ENCODE peak calls at places on chromosomes 3 and 15, in four cellular contexts. Z, Q, X and T are unnamed samples.

GRCh38 chr3:43105224-43105596 is 669 bp downstream of the POMGNT2 start:
- DNase-seq in Q (no peak), Z (no peak), X (no peak), T (no peak)

GRCh38 chr15:70853270-70853854 is 595 bp downstream of the LARP6 start:
- DNase-seq in Z (peak; percentile 39), X (peak; percentile 76), Q (no peak), T (peak; percentile 75)

GRCh38 chr15:62506217-62506805 is 341.2 kb upstream of the C2CD4B start:
- DNase-seq in Z (no peak), Q (no peak), X (no peak), T (peak; percentile 37)

GRCh38 chr15:66830358-66830757 is 128.3 kb downstream of the SMAD6 start:
- DNase-seq in Z (no peak), X (peak; percentile 27), Q (no peak), T (peak; percentile 58)

GRCh38 chr15:71278989-71279756 is 163.9 kb downstream of the THSD4 start:
- DNase-seq in X (peak; percentile 81), Z (no peak), Q (no peak), T (peak; percentile 92)

GRCh38 chr3:195080571-195081141 is 190.3 kb downstream of the XXYLT1 start:
- DNase-seq in Q (no peak), Z (no peak), X (no peak), T (no peak)

GRCh38 chr3:105729662-105730061 is 139.2 kb downstream of the CBLB start:
- DNase-seq in Q (no peak), X (no peak), Z (no peak), T (peak; percentile 36)

GRCh38 chr3:59247402-59247841 is 197.6 kb upstream of the CFAP20DC start:
- DNase-seq in X (no peak), Q (no peak), Z (no peak), T (no peak)

GRCh38 chr3:152197451-152197850 is 71.3 kb upstream of the MBNL1 start:
- DNase-seq in Z (no peak), X (no peak), Q (no peak), T (no peak)

GRCh38 chr15:70083423-70083822 is 14.3 kb downstream of the TLE3 start:
- DNase-seq in Z (no peak), Q (peak; percentile 53), X (no peak), T (no peak)

GRCh38 chr3:124441766-124442165 is 288.5 kb upstream of the UMPS start:
- DNase-seq in Q (no peak), Z (no peak), X (no peak), T (no peak)

GRCh38 chr3:71195492-71195891 is 388.0 kb downstream of the FOXP1 start:
- DNase-seq in Q (no peak), Z (no peak), X (no peak), T (peak; percentile 86)

GRCh38 chr3:108090701-108091497 is at the start of gene CD47:
- DNase-seq in X (peak; percentile 96), Q (peak; percentile 95), Z (peak; percentile 92), T (peak; percentile 86)

GRCh38 chr3:192884831-192885356 is 32.8 kb downstream of the MB21D2 start:
- DNase-seq in Z (no peak), X (no peak), Q (no peak), T (peak; percentile 67)

GRCh38 chr3:37645801-37646380 is 215.8 kb upstream of the CTDSPL start:
- DNase-seq in Q (no peak), Z (no peak), X (peak; percentile 88), T (no peak)

GRCh38 chr15:61062268-61062667 is 166.8 kb downstream of the RORA start:
- DNase-seq in Q (no peak), X (no peak), Z (no peak), T (no peak)

GRCh38 chr3:195918176-195918575 is 9.8 kb upstream of the TNK2 start:
- DNase-seq in X (peak; percentile 48), Z (no peak), Q (no peak), T (no peak)

GRCh38 chr3:149080699-149081091 is 5.6 kb downstream of the HLTF start:
- DNase-seq in X (no peak), Z (no peak), Q (no peak), T (peak; percentile 17)

GRCh38 chr15:74663303-74664027 is 32.4 kb downstream of the EDC3 start:
- DNase-seq in Z (no peak), X (no peak), Q (no peak), T (no peak)

GRCh38 chr3:123909785-123910184 is 25.7 kb upstream of the MYLK start:
- DNase-seq in X (no peak), Q (no peak), Z (no peak), T (no peak)

GRCh38 chr15:26867199-26868007 is 541 bp downstream of the GABRA5 start:
- DNase-seq in X (no peak), Q (no peak), Z (no peak), T (peak; percentile 1)

GRCh38 chr15:63212050-63212973 is 22.9 kb downstream of the RAB8B start:
- DNase-seq in Z (no peak), X (no peak), Q (peak; percentile 44), T (peak; percentile 34)

GRCh38 chr15:96267463-96267862 is 63.0 kb upstream of the NR2F2 start:
- DNase-seq in X (no peak), Z (no peak), Q (no peak), T (no peak)

GRCh38 chr3:16061491-16061890 is 113.0 kb upstream of the GALNT15 start:
- DNase-seq in Q (no peak), X (no peak), Z (no peak), T (no peak)

GRCh38 chr3:62686916-62687315 is 188.3 kb downstream of the CADPS start:
- DNase-seq in X (no peak), Q (no peak), Z (no peak), T (no peak)

GRCh38 chr3:69888040-69888945 is 111.2 kb upstream of the SAMMSON start:
- DNase-seq in X (no peak), Z (no peak), Q (no peak), T (no peak)

GRCh38 chr3:186102687-186103086 is 6.2 kb downstream of the ETV5 start:
- DNase-seq in X (no peak), Q (no peak), Z (no peak), T (no peak)

GRCh38 chr3:128726691-128727031 is 678 bp downstream of the RAB7A start:
- DNase-seq in X (peak; percentile 82), Z (peak; percentile 36), Q (no peak), T (peak; percentile 64)

GRCh38 chr3:128727059-128727458 is 1.1 kb downstream of the RAB7A start:
- DNase-seq in X (no peak), Q (no peak), Z (no peak), T (no peak)

GRCh38 chr3:128725932-128726690 is at the start of gene RAB7A:
- DNase-seq in X (peak; percentile 99), Z (peak; percentile 98), Q (peak; percentile 83), T (peak; percentile 99)

GRCh38 chr3:128727485-128727884 is 1.5 kb downstream of the RAB7A start:
- DNase-seq in Z (no peak), Q (no peak), X (no peak), T (no peak)

GRCh38 chr3:128727996-128728395 is 2.0 kb downstream of the RAB7A start:
- DNase-seq in Q (no peak), X (no peak), Z (no peak), T (no peak)
- TF ChIP-seq CTCF in Q (no peak), X (no peak), Z (no peak), T (no peak)

GRCh38 chr15:75821946-75822345 is 21.3 kb upstream of the UBE2Q2 start:
- DNase-seq in Z (no peak), Q (no peak), X (no peak), T (no peak)

GRCh38 chr15:75814794-75815193 is 28.5 kb upstream of the UBE2Q2 start:
- DNase-seq in X (no peak), Q (no peak), Z (no peak), T (no peak)

GRCh38 chr15:75820206-75820605 is 23.0 kb upstream of the UBE2Q2 start:
- DNase-seq in Z (no peak), X (no peak), Q (no peak), T (no peak)

GRCh38 chr15:75815811-75816719 is 27.2 kb upstream of the UBE2Q2 start:
- DNase-seq in X (no peak), Q (no peak), Z (no peak), T (no peak)

DNA sequence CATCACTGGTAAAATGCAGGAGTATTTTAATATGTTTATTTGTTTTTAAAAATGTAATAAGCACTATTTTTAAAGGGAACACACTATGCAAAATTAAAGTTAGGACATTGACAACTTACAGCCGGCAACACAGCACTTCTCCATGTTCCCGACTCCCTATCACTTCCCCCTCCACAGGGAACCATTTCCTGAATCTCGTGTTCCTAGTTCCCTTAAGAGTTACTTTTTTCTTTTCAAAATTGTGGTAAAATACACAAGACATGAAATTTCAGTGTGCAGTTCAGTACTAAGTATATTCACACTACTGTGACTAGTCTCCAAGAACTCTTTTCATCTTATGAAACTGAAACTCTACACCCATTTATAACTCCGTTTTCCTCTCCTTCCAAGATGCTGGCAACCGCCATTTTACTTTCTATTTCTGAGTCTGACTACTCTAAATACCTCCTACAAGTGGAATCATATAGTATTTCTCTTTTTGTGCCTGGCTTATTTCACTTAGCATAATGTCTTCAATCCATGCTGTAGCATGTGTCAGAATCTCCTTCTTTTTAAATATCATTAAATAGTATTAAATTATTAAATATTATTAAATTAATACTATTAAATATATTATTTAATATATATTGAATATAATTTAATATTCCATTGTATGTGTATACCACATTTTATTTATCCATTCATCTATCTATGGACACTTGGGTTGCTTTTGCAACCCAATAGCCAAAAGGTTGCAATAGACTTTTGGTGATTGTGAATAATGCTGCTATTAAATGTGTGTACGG is 25.9 kb upstream of the UBE2Q2 start:
- DNase-seq in Z (no peak), X (no peak), Q (no peak), T (peak; percentile 33)
- H3K4me3 ChIP-seq in Z (peak overlapping the region; percentile 24), X (peak overlapping the region; percentile 33), Q (no peak overlapping the region), T (no peak overlapping the region)

DNA sequence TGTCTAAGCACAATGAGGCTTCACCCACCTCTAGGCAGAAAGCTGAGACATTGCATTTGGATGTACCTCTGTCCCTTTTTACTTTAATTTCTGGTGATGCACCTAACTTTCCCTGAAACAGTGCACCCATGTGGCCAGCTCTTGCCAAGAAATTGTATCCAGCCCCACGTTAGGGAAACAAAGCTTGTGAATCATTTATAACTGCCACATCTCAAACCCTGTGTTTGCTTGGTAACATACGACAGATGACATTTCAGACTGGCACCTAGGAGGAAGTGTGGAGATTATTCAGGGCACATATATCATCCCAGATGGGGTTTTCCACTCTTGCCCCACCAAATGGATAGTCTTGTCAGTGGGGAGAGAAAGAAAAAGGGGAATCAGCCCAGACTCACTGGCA is 2.1 kb downstream of the CYB561D2 start:
- DNase-seq in X (no peak), Q (no peak), Z (no peak), T (no peak)
- TF ChIP-seq CTCF in X (no peak), Q (no peak), Z (no peak), T (peak; percentile 39)

GRCh38 chr3:53181528-53181927 is 20.5 kb downstream of the PRKCD start:
- DNase-seq in Z (no peak), X (no peak), Q (no peak), T (no peak)

GRCh38 chr3:53181024-53181371 is 20.0 kb downstream of the PRKCD start:
- DNase-seq in Q (no peak), Z (no peak), X (no peak), T (no peak)

GRCh38 chr3:53178246-53178645 is 17.2 kb downstream of the PRKCD start:
- DNase-seq in Z (no peak), Q (no peak), X (no peak), T (no peak)

GRCh38 chr3:53180305-53181023 is 19.5 kb downstream of the PRKCD start:
- DNase-seq in Z (no peak), X (no peak), Q (no peak), T (no peak)

DNA sequence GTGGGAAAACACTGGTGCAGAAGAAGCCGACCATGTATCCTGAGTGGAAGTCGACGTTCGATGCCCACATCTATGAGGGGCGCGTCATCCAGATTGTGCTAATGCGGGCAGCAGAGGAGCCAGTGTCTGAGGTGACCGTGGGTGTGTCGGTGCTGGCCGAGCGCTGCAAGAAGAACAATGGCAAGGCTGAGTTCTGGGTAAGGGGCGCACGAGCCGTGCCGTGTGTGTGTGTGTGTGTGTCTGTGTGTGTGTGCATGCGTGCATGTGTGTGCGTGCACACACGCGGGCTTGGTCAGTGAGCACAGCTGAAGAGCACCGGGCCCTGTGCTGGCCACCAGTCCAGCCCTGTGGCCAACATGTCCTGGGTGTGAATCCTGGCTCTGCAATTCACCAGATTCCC is 18.6 kb downstream of the PRKCD start:
- DNase-seq in Z (no peak), Q (no peak), X (no peak), T (no peak)
- H3K4me3 ChIP-seq in Z (no peak overlapping the region), Q (no peak overlapping the region), X (no peak overlapping the region), T (no peak overlapping the region)